ENCODE peak calls at places on chromosomes 6 and 20, in six cellular contexts. F is NCI-H1436, B is foreskin fibroblast, Z is ovary, C is PC-9, K is A549. Q is an unnamed sample.

GRCh38 chr6:66376021-66376420 is 669.0 kb upstream of the EYS start:
- DNase-seq in F (no peak), B (no peak), Z (no peak), C (no peak), K (no peak), Q (no peak)

GRCh38 chr6:31033075-31033474 is 22.8 kb downstream of the MUC22 start:
- DNase-seq in F (no peak), B (no peak), Z (no peak), C (no peak), K (no peak), Q (no peak)

GRCh38 chr6:127886603-127887002 is 14.3 kb downstream of the THEMIS start:
- DNase-seq in F (no peak), B (peak; percentile 8), Z (no peak), C (no peak), K (no peak), Q (no peak)

GRCh38 chr6:108113557-108114519 is 39.3 kb upstream of the OSTM1 start:
- DNase-seq in F (peak; percentile 53), B (no peak), Z (no peak), C (peak; percentile 23), K (peak; percentile 74), Q (peak; percentile 53)

GRCh38 chr6:17210683-17211082 is 70.5 kb upstream of the RBM24 start:
- DNase-seq in F (no peak), B (no peak), Z (no peak), C (no peak), K (no peak), Q (no peak)

GRCh38 chr6:126118058-126118759 is 131.9 kb downstream of the TRMT11 start:
- DNase-seq in F (no peak), B (no peak), Z (no peak), C (no peak), K (no peak), Q (peak; percentile 15)

GRCh38 chr20:45469336-45470261 is at the start of gene WFDC2:
- DNase-seq in F (peak; percentile 10), B (no peak), Z (no peak), C (peak; percentile 87), K (no peak), Q (no peak)

GRCh38 chr6:130322673-130323268 is 43.0 kb upstream of the TMEM200A start:
- DNase-seq in F (peak; percentile 0), B (peak; percentile 62), Z (peak; percentile 30), C (peak; percentile 18), K (no peak), Q (peak; percentile 64)

GRCh38 chr20:5741089-5741488 is 9.1 kb upstream of the SHLD1 start:
- DNase-seq in F (no peak), B (no peak), Z (no peak), C (no peak), K (no peak), Q (peak; percentile 52)

GRCh38 chr20:22805219-22805618 is 220.8 kb upstream of the FOXA2 start:
- DNase-seq in F (no peak), B (peak; percentile 27), Z (no peak), C (peak; percentile 63), K (peak; percentile 33), Q (peak; percentile 65)